ENCODE peak calls at places on chromosomes 6 and 20, in eight cellular contexts. C is AG04450; J is SJSA1; E is IMR-90; K is brain microvascular endothelial cell; A is left lung; I is CD4-positive, alpha-beta memory T cell; H is keratinocyte. O is an unnamed sample.

GRCh38 chr6:44006872-44007303 is 120.4 kb downstream of the MRPL14 start:
- DNase-seq in C (no peak), H (no peak), K (no peak), A (no peak), E (no peak), I (no peak), J (no peak), O (no peak)

GRCh38 chr20:13353261-13353945 is 132.3 kb downstream of the ISM1 start:
- DNase-seq in I (no peak), K (no peak), A (no peak), H (no peak), E (no peak), C (no peak), J (no peak), O (no peak)

GRCh38 chr6:52143551-52143950 is 42.6 kb upstream of the IL17A start:
- DNase-seq in K (no peak), H (no peak), C (no peak), A (no peak), E (no peak), I (no peak), J (no peak), O (peak; percentile 92)

GRCh38 chr20:63167026-63167917 is 48.7 kb downstream of the YTHDF1 start:
- DNase-seq in E (no peak), K (no peak), A (peak; percentile 31), C (no peak), I (no peak), H (no peak), J (no peak), O (peak; percentile 53)

GRCh38 chr6:33790910-33791309 is 2.0 kb upstream of the LEMD2 start:
- DNase-seq in H (no peak), E (no peak), J (no peak), C (no peak), A (peak; percentile 20), K (no peak), I (no peak), O (no peak)

GRCh38 chr6:139550361-139550760 is 175.9 kb upstream of the CITED2 start:
- DNase-seq in C (no peak), H (no peak), A (no peak), I (no peak), J (no peak), E (no peak), K (no peak), O (no peak)

GRCh38 chr6:109961666-109962065 is 16.4 kb upstream of the GPR6 start:
- DNase-seq in I (no peak), H (no peak), K (no peak), J (no peak), A (no peak), E (no peak), C (no peak), O (no peak)

GRCh38 chr20:38473353-38473795 is 731 bp downstream of the RALGAPB start:
- DNase-seq in H (no peak), C (no peak), J (no peak), E (no peak), I (no peak), K (no peak), A (no peak), O (no peak)

GRCh38 chr6:28207244-28208179 is 17.6 kb upstream of the ZSCAN9 start:
- DNase-seq in A (peak; percentile 83), J (peak; percentile 44), E (peak; percentile 34), H (no peak), K (peak; percentile 32), C (no peak), I (no peak), O (no peak)

GRCh38 chr20:36339646-36340592 is 33.8 kb downstream of the DLGAP4 start:
- DNase-seq in A (peak; percentile 48), E (no peak), I (no peak), C (no peak), K (no peak), H (no peak), J (no peak), O (no peak)

GRCh38 chr6:19433101-19433500 is 404.1 kb upstream of the ID4 start:
- DNase-seq in I (no peak), C (no peak), A (no peak), H (no peak), J (no peak), E (no peak), K (no peak), O (no peak)

GRCh38 chr6:36655073-36655847 is 23.3 kb upstream of the CDKN1A start:
- DNase-seq in E (no peak), H (no peak), J (no peak), K (no peak), C (no peak), A (no peak), I (no peak), O (no peak)

GRCh38 chr6:163356324-163356723 is 58.2 kb upstream of the QKI start:
- DNase-seq in J (peak; percentile 60), E (peak; percentile 71), A (peak; percentile 88), H (peak; percentile 25), I (no peak), K (peak; percentile 80), C (no peak), O (peak; percentile 67)
- H3K27ac ChIP-seq in J (peak overlapping the region; percentile 56), E (no peak overlapping the region), A (no peak overlapping the region), H (no peak overlapping the region), I (no peak overlapping the region), K (peak overlapping the region; percentile 91), C (no peak overlapping the region), O (peak overlapping the region; percentile 34)

GRCh38 chr6:105400501-105400900 is 2.4 kb downstream of the PREP start:
- DNase-seq in K (no peak), E (no peak), I (no peak), A (no peak), C (no peak), J (no peak), H (no peak), O (no peak)
- H3K4me3 ChIP-seq in K (no peak overlapping the region), E (no peak overlapping the region), I (no peak overlapping the region), A (no peak overlapping the region), C (no peak overlapping the region), J (no peak overlapping the region), H (no peak overlapping the region), O (no peak overlapping the region)

GRCh38 chr20:22341508-22341907 is 242.9 kb downstream of the FOXA2 start:
- DNase-seq in A (no peak), H (peak; percentile 40), E (no peak), J (peak; percentile 52), I (no peak), K (no peak), C (no peak), O (peak; percentile 66)
- H3K27ac ChIP-seq in A (no peak overlapping the region), H (no peak overlapping the region), E (no peak overlapping the region), J (no peak overlapping the region), I (no peak overlapping the region), K (no peak overlapping the region), C (no peak overlapping the region), O (peak overlapping the region; percentile 34)

DNA sequence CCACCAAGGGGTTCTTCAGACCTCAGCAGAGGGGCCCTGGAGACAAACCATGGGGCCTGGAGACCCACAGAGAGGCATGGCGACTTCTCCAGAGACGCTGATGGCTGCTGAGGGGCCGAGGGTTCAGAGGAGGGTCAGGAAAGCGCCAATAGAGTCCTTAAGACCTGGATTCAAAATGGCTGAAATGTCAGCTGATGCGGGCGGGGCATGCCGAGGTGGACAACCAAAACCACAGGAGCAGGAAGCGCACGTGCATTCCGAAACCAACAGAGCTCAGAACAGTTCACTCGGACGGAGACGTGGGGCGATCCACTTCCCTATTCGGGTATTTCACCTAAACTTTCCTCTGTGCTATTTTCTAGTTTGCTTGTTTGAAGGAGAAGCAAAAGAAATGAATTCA is 99.9 kb upstream of the RIN2 start:
- DNase-seq in A (no peak), H (no peak), I (no peak), J (no peak), C (no peak), E (no peak), K (no peak), O (no peak)
- H3K4me3 ChIP-seq in A (no peak overlapping the region), H (no peak overlapping the region), I (no peak overlapping the region), J (no peak overlapping the region), C (no peak overlapping the region), E (no peak overlapping the region), K (no peak overlapping the region), O (no peak overlapping the region)

GRCh38 chr6:49693512-49693911 is 19.8 kb downstream of the CRISP2 start:
- DNase-seq in E (no peak), C (no peak), H (no peak), A (no peak), I (no peak), J (no peak), K (no peak), O (no peak)

DNA sequence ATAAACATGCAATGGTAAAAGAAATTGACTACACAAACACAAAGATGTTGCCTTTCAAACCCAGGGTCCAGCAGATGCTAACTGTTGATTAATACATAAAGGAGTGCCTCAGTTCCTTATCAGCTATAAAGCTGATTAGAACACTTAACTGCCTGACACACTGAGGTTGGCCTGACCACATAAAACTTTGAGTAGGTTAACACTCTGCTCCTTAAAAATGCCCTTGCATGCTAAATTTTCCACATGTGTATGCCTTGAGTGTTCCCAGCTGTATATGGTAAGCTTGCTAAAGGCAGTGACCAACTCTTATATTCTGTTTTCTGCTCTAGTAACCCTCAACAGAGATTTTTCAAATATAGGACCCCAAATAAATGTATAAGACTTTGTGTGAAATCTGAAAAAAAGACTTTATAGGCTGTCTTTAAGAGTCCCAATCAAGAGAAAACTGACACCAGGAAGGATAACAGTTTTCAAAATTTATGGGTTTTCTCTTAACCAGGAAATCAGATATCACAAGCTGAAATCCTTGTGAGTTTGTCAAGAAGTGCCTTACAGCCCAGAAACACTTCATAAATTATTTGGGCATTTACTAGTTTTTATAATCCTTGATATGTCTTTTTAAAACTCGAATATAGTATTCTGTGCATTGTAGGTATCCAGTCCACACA is 14.7 kb downstream of the CRISP2 start:
- DNase-seq in K (no peak), H (no peak), A (no peak), J (no peak), C (no peak), I (no peak), E (no peak), O (no peak)
- H3K27ac ChIP-seq in K (no peak overlapping the region), H (no peak overlapping the region), A (no peak overlapping the region), J (no peak overlapping the region), C (no peak overlapping the region), I (no peak overlapping the region), E (no peak overlapping the region), O (no peak overlapping the region)